ENCODE peak calls at places on chromosomes 6 and 20, in six cellular contexts. F is IMR-90, Q is mesenchymal stem cell, E is H1, W is H9, D is trophoblast cell. V is an unnamed sample.

GRCh38 chr6:46219661-46220060 is 48.9 kb upstream of the ENPP5 start:
- DNase-seq in E (no peak), F (no peak), W (no peak), Q (no peak), D (no peak), V (no peak)

GRCh38 chr6:149513915-149514314 is 29.1 kb upstream of the ZC3H12D start:
- DNase-seq in D (no peak), W (no peak), Q (no peak), E (no peak), F (no peak), V (no peak)

GRCh38 chr6:41570270-41570615 is 24.1 kb downstream of the FOXP4 start:
- DNase-seq in W (peak), D (no peak), E (no peak), F (no peak), Q (no peak), V (peak)

GRCh38 chr6:53735896-53736295 is 58.9 kb upstream of the LRRC1 start:
- DNase-seq in E (no peak), D (no peak), W (no peak), Q (no peak), F (no peak), V (no peak)

GRCh38 chr20:17617212-17617867 is 47.5 kb downstream of the DSTN start:
- DNase-seq in W (peak), Q (peak), F (no peak), E (no peak), D (no peak), V (peak)

GRCh38 chr6:3306848-3307247 is 48.1 kb downstream of the PSMG4 start:
- DNase-seq in F (no peak), Q (no peak), D (no peak), E (no peak), W (no peak), V (no peak)

GRCh38 chr6:130851026-130851425 is 23.8 kb downstream of the SMLR1 start:
- DNase-seq in F (no peak), E (no peak), W (no peak), D (no peak), Q (no peak), V (no peak)

GRCh38 chr6:13765570-13765969 is 48.8 kb downstream of the MCUR1 start:
- DNase-seq in D (no peak), Q (peak), W (no peak), E (no peak), F (peak), V (no peak)

GRCh38 chr20:58629213-58629575 is 21.9 kb upstream of the STX16 start:
- DNase-seq in F (no peak), W (no peak), D (no peak), Q (no peak), E (no peak), V (no peak)

GRCh38 chr20:50470249-50470858 is 39.8 kb upstream of the PTPN1 start:
- DNase-seq in F (no peak), W (no peak), D (no peak), E (no peak), Q (no peak), V (no peak)

GRCh38 chr6:14721103-14721758 is 524.6 kb upstream of the JARID2 start:
- DNase-seq in E (no peak), W (no peak), D (peak), Q (peak), F (peak), V (no peak)

GRCh38 chr6:131065112-131065823 is 2.2 kb upstream of the EPB41L2 start:
- DNase-seq in E (no peak), Q (no peak), D (no peak), W (no peak), F (no peak), V (no peak)

GRCh38 chr6:8193541-8193940 is 91.2 kb upstream of the EEF1E1 start:
- DNase-seq in F (peak), W (no peak), D (peak), E (no peak), Q (no peak), V (no peak)

GRCh38 chr6:121597654-121598053 is 162.2 kb downstream of the GJA1 start:
- DNase-seq in W (no peak), E (no peak), D (no peak), Q (peak), F (peak), V (no peak)

GRCh38 chr6:43945778-43946100 is 175.7 kb downstream of the VEGFA start:
- DNase-seq in E (no peak), Q (no peak), F (no peak), W (no peak), D (peak), V (no peak)

GRCh38 chr6:134477991-134478635 is 160.2 kb upstream of the SGK1 start:
- DNase-seq in Q (no peak), F (peak), E (no peak), W (no peak), D (no peak), V (no peak)

GRCh38 chr6:134482585-134483346 is 164.9 kb upstream of the SGK1 start:
- DNase-seq in E (no peak), F (no peak), Q (no peak), D (no peak), W (no peak), V (no peak)

GRCh38 chr6:134480593-134480992 is 162.7 kb upstream of the SGK1 start:
- DNase-seq in F (peak), D (no peak), E (no peak), Q (no peak), W (no peak), V (no peak)

GRCh38 chr6:134478764-134479399 is 161.0 kb upstream of the SGK1 start:
- DNase-seq in W (no peak), Q (no peak), E (no peak), D (no peak), F (no peak), V (no peak)

GRCh38 chr6:134481953-134482352 is 164.0 kb upstream of the SGK1 start:
- DNase-seq in E (no peak), F (no peak), Q (no peak), W (no peak), D (no peak), V (no peak)
- H2AFZ ChIP-seq in E (peak), F (no peak), Q (no peak), W (no peak), D (no peak), V (no peak)

GRCh38 chr6:166626177-166627038 is 643 bp downstream of the RPS6KA2 start:
- DNase-seq in W (no peak), D (no peak), E (no peak), Q (peak), F (peak), V (peak)

GRCh38 chr6:166627039-166627874 is at the start of gene RPS6KA2:
- DNase-seq in F (peak), Q (peak), E (peak), D (peak), W (peak), V (peak)

GRCh38 chr6:166630421-166630820 is 3.4 kb upstream of the RPS6KA2 start:
- DNase-seq in D (no peak), E (no peak), Q (no peak), W (no peak), F (no peak), V (no peak)

GRCh38 chr6:166629628-166630027 is 2.6 kb upstream of the RPS6KA2 start:
- DNase-seq in F (peak), E (no peak), D (no peak), W (no peak), Q (peak), V (no peak)

GRCh38 chr6:166627875-166628849 is 1.1 kb upstream of the RPS6KA2 start:
- DNase-seq in F (peak), E (no peak), Q (peak), W (peak), D (peak), V (peak)
- H3K18ac ChIP-seq in F (peak), E (no peak), Q (peak), W (no peak), D (peak), V (peak)

GRCh38 chr20:3281437-3281836 is 42.4 kb upstream of the SLC4A11 start:
- DNase-seq in F (no peak), Q (no peak), E (no peak), D (no peak), W (no peak), V (no peak)

GRCh38 chr20:3277686-3278465 is 38.9 kb upstream of the SLC4A11 start:
- DNase-seq in D (peak), F (no peak), Q (no peak), E (no peak), W (no peak), V (no peak)

GRCh38 chr20:3283222-3283820 is 44.3 kb upstream of the SLC4A11 start:
- DNase-seq in D (no peak), Q (no peak), F (no peak), E (no peak), W (no peak), V (no peak)

DNA sequence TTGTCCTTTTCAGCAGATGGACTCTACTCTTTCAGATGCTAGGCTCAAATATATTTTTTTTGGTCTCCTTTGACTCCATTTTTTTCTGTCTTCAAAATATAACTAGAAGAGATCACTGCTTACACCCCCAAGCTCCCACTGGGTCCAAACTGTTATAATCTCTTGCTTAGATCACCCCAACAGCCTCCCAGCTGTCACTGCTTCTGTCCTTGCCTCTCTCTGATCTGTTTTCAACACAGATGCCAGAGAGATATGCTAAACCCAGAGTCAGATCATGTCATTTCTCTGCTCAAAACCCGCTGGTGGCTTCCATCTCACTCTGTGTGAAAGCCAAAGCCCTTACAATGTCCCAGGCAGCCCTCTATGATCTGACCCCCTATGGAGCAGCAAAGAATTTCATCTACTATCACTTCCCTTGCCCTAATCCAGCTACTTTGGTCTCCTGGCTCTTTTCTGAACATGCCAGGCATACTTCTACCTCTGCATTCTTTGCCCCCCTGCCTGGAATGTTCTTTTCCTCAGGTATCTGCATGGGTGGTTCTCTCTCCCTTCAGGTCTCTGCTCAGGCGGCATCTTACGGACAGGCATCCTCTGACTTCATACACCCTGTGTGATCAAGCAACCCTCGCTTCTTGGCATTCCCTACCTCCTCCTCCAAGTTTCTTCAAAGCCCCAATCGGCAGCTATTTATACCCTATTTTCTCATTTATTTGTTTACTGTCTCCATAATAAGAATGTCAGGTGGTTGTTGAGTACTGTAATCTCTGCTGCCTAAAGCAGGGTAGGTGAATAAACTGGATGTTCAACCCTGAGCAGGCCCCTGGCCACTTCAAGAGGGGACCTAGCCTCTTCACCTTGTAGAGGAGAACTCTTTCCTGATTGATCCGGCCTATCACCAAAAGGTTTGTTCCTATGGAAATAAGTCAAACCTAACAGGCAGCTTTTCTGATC is 43.6 kb upstream of the SLC4A11 start:
- DNase-seq in D (peak), Q (no peak), E (peak), F (no peak), W (peak), V (no peak)
- H2AFZ ChIP-seq in D (no peak), Q (no peak), E (no peak), F (no peak), W (no peak), V (no peak)

DNA sequence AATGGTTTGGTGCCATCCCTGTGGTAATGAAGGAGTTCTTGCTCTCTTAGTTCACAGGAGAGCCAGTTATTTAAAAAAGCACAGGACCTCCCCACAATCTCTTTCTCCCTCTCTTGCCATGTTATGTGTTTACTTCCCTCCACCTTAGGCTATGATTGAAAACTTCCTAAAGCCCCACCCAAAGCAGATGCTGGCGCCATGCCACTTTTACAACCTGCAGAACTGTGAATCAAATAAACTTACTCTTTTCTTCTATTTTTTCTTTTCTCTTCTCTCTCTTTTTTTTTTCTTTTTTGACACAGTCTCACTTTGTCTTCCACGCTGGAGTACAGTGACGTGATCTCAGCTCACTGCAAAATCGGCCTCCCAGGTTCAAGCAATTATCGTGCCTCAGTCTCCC is 508.4 kb upstream of the EPHA7 start:
- DNase-seq in E (no peak), W (no peak), D (no peak), Q (no peak), F (no peak), V (no peak)
- H3K18ac ChIP-seq in E (no peak), W (no peak), D (no peak), Q (peak), F (no peak), V (no peak)

V was measured in neuronal stem cell.